ENCODE peak calls at places on chromosome 15, in eight cellular contexts. C is GM12891; K is activated CD4-positive, alpha-beta T cell treated with anti-CD3 and anti-CD28 coated beads for 1 hour; H is B cell; X is cardiac muscle cell; E is activated T-cell treated with anti-CD3 and anti-CD28 coated beads, Interleukin-2, amount 50 U/mL, for 1 hour; T is GM10248; I is T-helper 2 cell. O is an unnamed sample.

GRCh38 chr15:74444106-74445062 is 10.6 kb upstream of the SEMA7A start:
- DNase-seq in C (no peak), K (no peak), H (no peak), X (no peak), E (no peak), T (no peak), I (no peak), O (no peak)

GRCh38 chr15:48191574-48192225 is at the start of gene CTXN2:
- DNase-seq in C (no peak), K (no peak), H (no peak), X (no peak), E (no peak), T (no peak), I (no peak), O (no peak)

GRCh38 chr15:63238181-63238580 is 39.2 kb upstream of the APH1B start:
- DNase-seq in C (no peak), K (no peak), H (no peak), X (no peak), E (no peak), T (no peak), I (no peak), O (no peak)

GRCh38 chr15:92810418-92811138 is 89.5 kb upstream of the CHD2 start:
- DNase-seq in C (no peak), K (no peak), H (no peak), X (peak), E (no peak), T (no peak), I (no peak), O (no peak)

GRCh38 chr15:51499379-51499976 is 123.1 kb downstream of the DMXL2 start:
- DNase-seq in C (peak), K (no peak), H (peak), X (peak), E (no peak), T (peak), I (no peak), O (no peak)

GRCh38 chr15:97096303-97096835 is 765.9 kb downstream of the NR2F2 start:
- DNase-seq in C (no peak), K (no peak), H (no peak), X (no peak), E (no peak), T (no peak), I (no peak), O (no peak)

GRCh38 chr15:30933293-30933692 is 29.6 kb downstream of the FAN1 start:
- DNase-seq in C (no peak), K (no peak), H (no peak), X (no peak), E (no peak), T (no peak), I (no peak), O (no peak)

GRCh38 chr15:38894260-38894948 is 329.8 kb upstream of the RASGRP1 start:
- DNase-seq in C (no peak), K (no peak), H (no peak), X (peak), E (no peak), T (no peak), I (no peak), O (no peak)

GRCh38 chr15:96336045-96336642 is 5.6 kb downstream of the NR2F2 start:
- DNase-seq in C (no peak), K (no peak), H (no peak), X (no peak), E (no peak), T (no peak), I (no peak), O (no peak)